ENCODE peak calls at places on chromosome 7, in five cellular contexts. S is GM12878, G is SK-N-SH, K is K562, H is HepG2. Q is an unnamed sample.

GRCh38 chr7:124101173-124101768 is 68.4 kb upstream of the TMEM229A start:
- DNase-seq in S (no peak), K (peak; percentile 19), G (peak; percentile 33), H (peak; percentile 14), Q (no peak)

GRCh38 chr7:129950191-129950940 is 2.4 kb downstream of the UBE2H start:
- DNase-seq in K (no peak), G (peak; percentile 44), S (peak; percentile 60), H (no peak), Q (no peak)

GRCh38 chr7:116582806-116583444 is 58.1 kb downstream of the CAV1 start:
- DNase-seq in H (no peak), G (no peak), K (no peak), S (no peak), Q (no peak)

GRCh38 chr7:5634107-5634950 is 147.1 kb downstream of the RNF216 start:
- DNase-seq in G (peak; percentile 93), H (no peak), S (no peak), K (no peak), Q (no peak)

GRCh38 chr7:151767557-151767956 is 109.4 kb downstream of the PRKAG2 start:
- DNase-seq in S (peak; percentile 35), K (no peak), H (no peak), G (no peak), Q (no peak)

GRCh38 chr7:33854178-33854577 is 51.2 kb upstream of the BMPER start:
- DNase-seq in H (no peak), K (no peak), G (no peak), S (no peak), Q (no peak)

GRCh38 chr7:81201188-81201587 is 282.3 kb upstream of the SEMA3C start:
- DNase-seq in H (no peak), K (no peak), S (no peak), G (no peak), Q (no peak)

GRCh38 chr7:80225361-80225760 is 90.7 kb downstream of the GNAI1 start:
- DNase-seq in K (no peak), G (no peak), S (no peak), H (no peak), Q (no peak)

GRCh38 chr7:140646931-140647647 is 6.5 kb upstream of the DENND2A start:
- DNase-seq in S (no peak), G (peak; percentile 90), K (peak; percentile 78), H (peak; percentile 49), Q (no peak)

GRCh38 chr7:78702770-78703169 is 750.7 kb downstream of the MAGI2 start:
- DNase-seq in S (no peak), K (no peak), G (no peak), H (no peak), Q (no peak)

GRCh38 chr7:46830-47140 is 145.6 kb upstream of the FAM20C start:
- DNase-seq in K (no peak), S (no peak), H (no peak), G (no peak), Q (no peak)

GRCh38 chr7:95592570-95592969 is 3.7 kb downstream of the PDK4 start:
- DNase-seq in S (no peak), H (no peak), G (no peak), K (no peak), Q (no peak)

GRCh38 chr7:50270531-50271018 is 33.9 kb upstream of the IKZF1 start:
- DNase-seq in K (no peak), S (peak; percentile 94), H (no peak), G (no peak), Q (no peak)

DNA sequence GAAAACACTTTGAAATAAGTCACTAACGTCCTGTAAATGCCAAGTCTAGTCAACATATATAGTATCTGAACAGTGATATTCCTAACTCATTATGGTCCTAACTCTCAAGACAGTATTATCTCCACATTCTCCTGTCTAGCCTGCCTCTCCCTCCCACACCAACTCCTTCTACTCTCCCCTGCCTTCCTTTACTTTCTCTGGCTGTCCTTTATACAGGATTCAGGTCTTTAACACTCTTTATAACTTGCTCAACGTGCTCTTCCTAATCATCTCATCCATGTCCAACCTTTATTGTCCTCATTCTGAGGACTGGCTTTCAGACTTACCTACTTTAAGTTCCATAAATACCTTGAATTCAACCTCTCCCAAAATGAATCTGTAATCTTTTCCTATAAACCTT is 42.5 kb downstream of the MTPN start:
- DNase-seq in H (no peak), K (no peak), S (no peak), G (no peak), Q (no peak)
- H4K20me1 ChIP-seq in H (no peaks in the 10 kb centered on the region), K (peaks cover 13% of the 10 kb centered on the region), S (peaks cover 2% of the 10 kb centered on the region), G (peaks cover 63% of the 10 kb centered on the region), Q (peaks cover 8% of the 10 kb centered on the region)

GRCh38 chr7:17700138-17700537 is 240.2 kb downstream of the SNX13 start:
- DNase-seq in S (no peak), K (no peak), H (no peak), G (no peak), Q (no peak)

GRCh38 chr7:17699696-17700095 is 240.6 kb downstream of the SNX13 start:
- DNase-seq in G (no peak), S (no peak), H (no peak), K (no peak), Q (no peak)

GRCh38 chr7:17697128-17697881 is 243.0 kb downstream of the SNX13 start:
- DNase-seq in G (no peak), S (no peak), H (no peak), K (no peak), Q (no peak)

GRCh38 chr7:17696422-17696821 is 243.9 kb downstream of the SNX13 start:
- DNase-seq in K (no peak), S (no peak), G (no peak), H (peak; percentile 46), Q (no peak)
- TF ChIP-seq GABPA in K (no peak), S (no peak), G (no peak), H (no peak), Q (no peak)

GRCh38 chr7:27137603-27138410 is 5.7 kb downstream of the HOXA5 start:
- DNase-seq in G (no peak), H (no peak), K (no peak), S (no peak), Q (no peak)
- H4K20me1 ChIP-seq in G (no peaks in the 10 kb centered on the region), H (no peaks in the 10 kb centered on the region), K (no peaks in the 10 kb centered on the region), S (no peaks in the 10 kb centered on the region), Q (peaks cover 22% of the 10 kb centered on the region)

GRCh38 chr7:45086348-45087065 is 2.3 kb downstream of the NACAD start:
- DNase-seq in K (no peak), H (no peak), G (no peak), S (no peak), Q (no peak)

GRCh38 chr7:45087301-45088145 is 1.2 kb downstream of the NACAD start:
- DNase-seq in G (no peak), K (no peak), S (no peak), H (no peak), Q (no peak)

GRCh38 chr7:45084901-45085618 is 3.7 kb downstream of the NACAD start:
- DNase-seq in S (no peak), H (no peak), G (peak; percentile 35), K (no peak), Q (no peak)

GRCh38 chr7:45084336-45084735 is 4.4 kb downstream of the NACAD start:
- DNase-seq in K (no peak), G (peak; percentile 7), S (no peak), H (no peak), Q (no peak)

DNA sequence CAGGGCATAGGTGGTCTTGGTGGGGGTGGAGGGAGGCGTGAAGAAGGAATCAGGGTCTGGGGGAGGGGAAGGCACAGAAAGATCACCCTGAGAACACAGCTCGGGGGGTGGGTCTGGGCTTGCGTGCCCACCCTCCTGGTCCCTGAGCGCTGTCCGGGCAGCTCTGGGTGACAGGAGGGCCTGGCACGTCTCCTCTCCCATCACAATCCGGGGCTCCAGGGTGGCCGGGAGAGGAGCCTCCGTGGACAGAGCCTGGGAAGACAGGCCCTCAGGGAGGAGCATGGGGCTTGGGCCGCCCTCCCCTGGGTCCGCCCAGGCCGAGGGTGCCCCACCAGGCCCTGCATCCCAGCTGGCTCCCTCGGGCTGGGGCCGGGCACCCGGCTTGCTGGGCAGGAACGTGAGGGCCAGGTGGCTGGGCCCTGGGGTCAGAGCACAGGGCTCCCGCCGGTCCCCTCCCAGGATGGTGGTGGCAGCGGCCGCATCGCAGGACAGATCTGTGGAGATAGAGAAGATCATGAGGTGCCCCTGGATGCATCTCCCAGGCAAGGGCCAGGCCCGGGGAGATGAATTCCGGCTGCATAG is 3.1 kb downstream of the NACAD start:
- DNase-seq in H (no peak), G (no peak), K (no peak), S (no peak), Q (no peak)
- TF ChIP-seq GABPA in H (no peak), G (no peak), K (no peak), S (no peak), Q (no peak)

DNA sequence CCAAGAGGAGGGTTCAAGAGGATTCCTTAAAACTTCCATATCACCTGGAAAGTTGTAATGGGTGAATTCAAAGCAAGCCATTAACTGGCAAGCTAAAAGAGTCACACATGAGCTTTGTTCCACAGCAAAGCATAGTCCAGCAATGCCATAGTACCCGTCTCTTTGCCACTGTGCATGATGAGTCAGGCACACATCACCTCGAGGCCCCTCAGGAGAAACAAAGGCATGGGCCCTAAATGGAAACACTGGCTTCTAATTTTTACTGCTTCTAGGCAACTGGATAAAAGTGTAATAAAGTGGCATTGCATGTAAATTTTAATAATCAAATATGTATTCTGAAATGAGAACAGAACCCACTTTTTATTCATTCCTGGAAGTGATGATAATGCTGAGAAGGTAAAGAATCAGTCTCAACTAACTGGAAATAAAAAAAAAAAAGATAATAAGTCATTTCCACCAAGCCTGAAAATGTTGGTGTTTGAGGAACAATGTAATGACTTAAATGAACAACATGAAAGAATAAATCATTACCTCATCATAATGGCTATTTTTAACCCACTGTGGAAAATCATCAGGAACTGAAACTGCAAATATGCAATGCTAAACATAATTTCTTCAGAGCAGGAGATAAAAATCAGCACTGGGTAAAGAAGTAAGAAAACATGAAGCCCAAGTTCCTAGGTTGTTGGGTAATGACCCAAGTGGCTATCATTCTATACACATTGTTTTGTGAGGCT is 104.9 kb downstream of the CDK6 start:
- DNase-seq in G (no peak), H (no peak), K (no peak), S (no peak), Q (no peak)
- H4K20me1 ChIP-seq in G (no peaks in the 10 kb centered on the region), H (peaks cover 4% of the 10 kb centered on the region), K (no peaks in the 10 kb centered on the region), S (no peaks in the 10 kb centered on the region), Q (no peaks in the 10 kb centered on the region)

GRCh38 chr7:148356303-148356702 is 234.3 kb upstream of the C7orf33 start:
- DNase-seq in S (no peak), G (no peak), H (no peak), K (no peak), Q (peak; percentile 4)
- TF ChIP-seq GABPA in S (no peak), G (no peak), H (no peak), K (no peak), Q (no peak)

DNA sequence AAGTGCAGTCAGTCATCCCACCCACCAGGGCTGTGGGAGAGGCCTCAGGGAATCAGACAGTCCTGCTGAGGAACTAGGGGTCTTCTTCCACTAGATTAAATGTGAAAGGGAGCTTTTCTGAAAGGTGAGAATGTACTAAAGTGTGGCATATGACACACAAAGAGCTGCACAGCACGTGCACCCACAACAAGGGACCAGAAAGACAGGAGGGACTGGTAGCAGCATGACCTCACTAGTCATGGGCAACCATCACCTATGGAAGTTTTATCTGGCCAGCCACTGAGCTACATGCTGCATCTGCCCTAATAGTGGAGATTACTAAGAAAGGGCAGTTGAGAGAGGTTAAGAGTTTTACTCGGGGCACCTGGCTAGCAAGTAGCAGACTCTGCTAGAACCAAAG is 204.4 kb upstream of the AOAH start:
- DNase-seq in S (no peak), G (no peak), H (no peak), K (no peak), Q (no peak)
- H4K20me1 ChIP-seq in S (no peaks in the 10 kb centered on the region), G (no peaks in the 10 kb centered on the region), H (no peaks in the 10 kb centered on the region), K (no peaks in the 10 kb centered on the region), Q (no peaks in the 10 kb centered on the region)

Q was measured in H1.